ENCODE peak calls at places on chromosomes 3 and 15, in four cellular contexts. L is GM12878, Z is brain microvascular endothelial cell, X is tibial nerve. B is an unnamed sample.

GRCh38 chr3:176554791-176555330 is 642.4 kb downstream of the TBL1XR1 start:
- DNase-seq in L (no peak), Z (no peak), X (no peak), B (no peak)

GRCh38 chr3:57797701-57798487 is 41.8 kb downstream of the SLMAP start:
- DNase-seq in L (no peak), Z (no peak), X (no peak), B (no peak)

GRCh38 chr15:80940851-80941250 is 48.8 kb downstream of the MESD start:
- DNase-seq in L (no peak), Z (no peak), X (no peak), B (no peak)

GRCh38 chr3:27713435-27713880 is 8.7 kb downstream of the EOMES start:
- DNase-seq in L (no peak), Z (no peak), X (no peak), B (no peak)

GRCh38 chr15:98842192-98842972 is 165.2 kb downstream of the PGPEP1L start:
- DNase-seq in L (no peak), Z (no peak), X (no peak), B (no peak)

GRCh38 chr15:92528736-92529135 is 126.8 kb downstream of the FAM174B start:
- DNase-seq in L (no peak), Z (no peak), X (no peak), B (no peak)

GRCh38 chr3:152657002-152657400 is 177.9 kb upstream of the P2RY1 start:
- DNase-seq in L (no peak), Z (no peak), X (no peak), B (no peak)

GRCh38 chr3:72274511-72275295 is 489.8 kb upstream of the PROK2 start:
- DNase-seq in L (no peak), Z (peak; percentile 80), X (peak; percentile 66), B (no peak)

GRCh38 chr3:195697582-195698324 is 23.0 kb upstream of the MUC20 start:
- DNase-seq in L (no peak), Z (peak; percentile 93), X (peak; percentile 61), B (no peak)

GRCh38 chr3:27166888-27167287 is 202.3 kb downstream of the NEK10 start:
- DNase-seq in L (no peak), Z (peak; percentile 93), X (peak; percentile 29), B (no peak)

GRCh38 chr3:16048435-16049318 is 125.8 kb upstream of the GALNT15 start:
- DNase-seq in L (peak; percentile 24), Z (peak; percentile 75), X (peak; percentile 79), B (no peak)

GRCh38 chr15:31435891-31436628 is 109.4 kb downstream of the KLF13 start:
- DNase-seq in L (no peak), Z (no peak), X (no peak), B (no peak)
- H3K4me3 ChIP-seq in L (peak overlapping the region; percentile 4), Z (no peak overlapping the region), X (no peak overlapping the region), B (peak overlapping the region; percentile 37)

DNA sequence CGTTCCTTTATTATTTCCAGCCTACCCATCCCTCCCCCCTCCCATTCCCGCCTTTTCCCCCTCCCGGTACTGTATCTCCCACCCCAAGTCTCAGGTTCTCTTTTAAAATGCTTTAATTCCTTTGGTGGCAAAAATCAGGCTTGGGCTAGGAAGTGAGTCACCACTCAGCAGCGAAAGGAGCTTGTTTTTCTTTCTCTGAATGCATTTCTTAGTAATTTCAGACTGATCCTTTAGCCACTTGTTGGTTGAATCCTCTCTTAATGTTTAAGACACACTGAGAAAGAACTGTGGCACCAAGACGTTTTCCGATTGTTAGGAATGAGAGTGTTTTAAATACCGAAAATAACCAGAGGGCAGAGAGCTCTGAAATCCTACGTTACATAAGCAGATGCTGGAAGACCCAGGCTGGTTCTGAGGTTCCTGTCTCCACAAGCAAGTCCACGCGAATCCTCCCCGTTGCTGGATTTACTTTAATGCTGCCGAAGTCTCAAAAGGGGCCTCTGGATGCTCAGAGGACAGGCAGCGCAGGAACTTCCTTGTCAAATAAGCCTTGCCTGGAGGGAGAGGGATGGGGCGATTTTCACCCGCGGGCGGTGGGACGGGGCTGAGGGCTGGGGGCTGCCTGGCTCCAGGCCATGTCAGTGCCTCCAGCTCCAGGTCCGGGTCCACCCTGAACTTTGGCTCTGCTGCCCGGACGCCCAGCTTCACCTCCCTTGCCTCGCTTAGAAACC is 848 bp upstream of the COL8A1 start:
- DNase-seq in L (no peak), Z (peak; percentile 80), X (peak; percentile 54), B (no peak)
- H3K27ac ChIP-seq in L (no peak overlapping the region), Z (peak overlapping the region; percentile 89), X (peak overlapping the region; percentile 96), B (no peak overlapping the region)

GRCh38 chr3:123092243-123092642 is 25.4 kb downstream of the PDIA5 start:
- DNase-seq in L (no peak), Z (no peak), X (no peak), B (no peak)

GRCh38 chr3:123096126-123096525 is 29.3 kb downstream of the PDIA5 start:
- DNase-seq in L (no peak), Z (no peak), X (no peak), B (no peak)

GRCh38 chr3:123094492-123094891 is 27.7 kb downstream of the PDIA5 start:
- DNase-seq in L (no peak), Z (no peak), X (no peak), B (no peak)

GRCh38 chr3:123094914-123095313 is 28.1 kb downstream of the PDIA5 start:
- DNase-seq in L (no peak), Z (no peak), X (no peak), B (no peak)

GRCh38 chr3:123093696-123094095 is 26.9 kb downstream of the PDIA5 start:
- DNase-seq in L (no peak), Z (no peak), X (no peak), B (no peak)
- H3K27me3 ChIP-seq in L (no peaks in the 10 kb centered on the region), Z (no peaks in the 10 kb centered on the region), X (no peaks in the 10 kb centered on the region), B (no peaks in the 10 kb centered on the region)

GRCh38 chr3:108086653-108087052 is 4.2 kb downstream of the CD47 start:
- DNase-seq in L (no peak), Z (no peak), X (no peak), B (no peak)
- H3K4me3 ChIP-seq in L (peak overlapping the region; percentile 95), Z (no peak overlapping the region), X (no peak overlapping the region), B (peak overlapping the region; percentile 12)

DNA sequence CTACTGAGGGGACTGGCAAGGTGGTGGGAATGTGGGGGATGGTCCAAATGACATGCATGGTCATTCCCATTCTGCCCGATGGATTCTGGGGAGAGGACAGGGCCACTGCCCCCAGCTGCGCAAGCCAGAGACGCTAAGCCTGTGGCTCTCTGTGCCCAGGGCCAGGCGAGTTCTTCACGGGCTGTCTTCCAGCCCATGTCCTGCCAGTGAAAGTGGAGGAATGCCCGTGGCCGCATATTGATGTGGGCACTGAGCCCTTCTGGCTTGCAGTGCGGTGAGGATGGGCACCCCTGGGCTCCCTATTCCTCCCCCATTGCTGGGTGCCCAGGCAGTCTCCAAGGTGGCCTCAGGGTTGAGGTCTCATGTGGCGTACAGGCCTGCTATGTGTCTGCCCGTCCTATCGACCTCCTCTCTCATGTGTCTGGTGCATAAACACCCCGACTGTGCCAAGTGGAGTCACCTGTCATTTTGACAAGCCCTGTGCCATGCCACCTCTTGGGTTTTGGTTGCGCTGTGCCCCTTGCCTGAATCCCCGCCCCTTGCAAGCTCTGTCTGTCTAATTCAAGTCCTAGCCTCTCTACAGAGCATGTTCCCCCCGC is 116.8 kb downstream of the TMEM266 start:
- DNase-seq in L (no peak), Z (no peak), X (no peak), B (no peak)
- H3K27ac ChIP-seq in L (no peak overlapping the region), Z (no peak overlapping the region), X (no peak overlapping the region), B (no peak overlapping the region)